ENCODE peak calls at places on chromosomes 5 and 9, in four cellular contexts. J is K562, E is uterus, L is GM12865. S is an unnamed sample.

GRCh38 chr9:114081441-114082016 is 3.4 kb upstream of the AMBP start:
- DNase-seq in L (no peak), E (no peak), J (no peak), S (no peak)

GRCh38 chr9:90827181-90827866 is 25.7 kb downstream of the SYK start:
- DNase-seq in L (peak; percentile 73), J (no peak), E (no peak), S (no peak)

GRCh38 chr5:78597858-78598415 is 50.6 kb downstream of the LHFPL2 start:
- DNase-seq in J (no peak), L (no peak), E (no peak), S (no peak)

GRCh38 chr5:139138109-139138508 is 60.1 kb downstream of the SIL1 start:
- DNase-seq in J (no peak), E (no peak), L (no peak), S (no peak)

GRCh38 chr9:87725900-87726709 is at the start of gene CTSL:
- DNase-seq in J (peak; percentile 87), E (peak; percentile 95), L (no peak), S (peak; percentile 86)

GRCh38 chr5:178460598-178461425 is 129.4 kb downstream of the COL23A1 start:
- DNase-seq in J (peak; percentile 85), E (peak; percentile 37), L (peak; percentile 44), S (peak; percentile 69)

GRCh38 chr5:170416526-170416925 is 27.4 kb upstream of the KCNMB1 start:
- DNase-seq in J (no peak), E (no peak), L (no peak), S (no peak)

GRCh38 chr5:136802382-136802781 is 437.0 kb upstream of the TRPC7 start:
- DNase-seq in J (no peak), L (no peak), E (no peak), S (no peak)

GRCh38 chr9:127423591-127423933 is 620 bp upstream of the ZNF79 start:
- DNase-seq in E (no peak), J (no peak), L (no peak), S (no peak)

GRCh38 chr9:488448-488847 is 273.8 kb downstream of the DOCK8 start:
- DNase-seq in J (no peak), L (no peak), E (no peak), S (no peak)

GRCh38 chr5:39356263-39356662 is 8.0 kb downstream of the C9 start:
- DNase-seq in J (no peak), E (no peak), L (no peak), S (no peak)

GRCh38 chr9:130192600-130192999 is 20.4 kb downstream of the NCS1 start:
- DNase-seq in L (no peak), E (no peak), J (no peak), S (no peak)

GRCh38 chr9:89189215-89189614 is 10.6 kb upstream of the SHC3 start:
- DNase-seq in L (no peak), J (no peak), E (no peak), S (no peak)

GRCh38 chr5:126544087-126544740 is 50.8 kb downstream of the ALDH7A1 start:
- DNase-seq in E (no peak), J (peak; percentile 74), L (peak; percentile 75), S (no peak)

GRCh38 chr9:33466565-33467495 is 6.9 kb downstream of the NOL6 start:
- DNase-seq in L (peak; percentile 61), E (peak; percentile 59), J (peak; percentile 56), S (peak; percentile 77)

GRCh38 chr5:93581738-93582414 is 857 bp upstream of the NR2F1-AS1 start:
- DNase-seq in J (no peak), L (no peak), E (peak; percentile 67), S (no peak)

GRCh38 chr9:13651969-13652663 is 372.6 kb upstream of the MPDZ start:
- DNase-seq in L (no peak), E (no peak), J (no peak), S (no peak)

GRCh38 chr9:36970007-36970888 is 63.8 kb downstream of the PAX5 start:
- DNase-seq in E (no peak), J (no peak), L (no peak), S (no peak)

GRCh38 chr9:110765926-110766325 is 97.3 kb downstream of the MUSK start:
- DNase-seq in J (no peak), E (no peak), L (no peak), S (no peak)

GRCh38 chr9:13805566-13805965 is 508.4 kb downstream of the NFIB start:
- DNase-seq in J (no peak), L (no peak), E (no peak), S (no peak)

GRCh38 chr5:145797336-145797735 is 37.8 kb downstream of the PRELID2 start:
- DNase-seq in E (no peak), J (no peak), L (no peak), S (no peak)

GRCh38 chr5:35990941-35991592 is at the start of gene UGT3A1:
- DNase-seq in J (no peak), E (no peak), L (no peak), S (no peak)

GRCh38 chr5:83856898-83857297 is 136.2 kb upstream of the HAPLN1 start:
- DNase-seq in L (no peak), E (no peak), J (no peak), S (no peak)

GRCh38 chr5:127887282-127887681 is 184.1 kb downstream of the CCDC192 start:
- DNase-seq in J (no peak), E (no peak), L (no peak), S (no peak)

GRCh38 chr9:21611896-21612295 is 129.8 kb upstream of the IFNE start:
- DNase-seq in E (no peak), L (no peak), J (no peak), S (no peak)

GRCh38 chr9:18887546-18887945 is 145.5 kb downstream of the SAXO1 start:
- DNase-seq in E (no peak), L (no peak), J (no peak), S (no peak)

GRCh38 chr5:152907488-152908245 is 502.6 kb upstream of the NMUR2 start:
- DNase-seq in E (no peak), L (no peak), J (no peak), S (no peak)

GRCh38 chr5:152905286-152905685 is 500.2 kb upstream of the NMUR2 start:
- DNase-seq in E (no peak), J (no peak), L (no peak), S (no peak)

GRCh38 chr5:152901754-152902153 is 496.7 kb upstream of the NMUR2 start:
- DNase-seq in E (no peak), L (no peak), J (no peak), S (no peak)
- TF ChIP-seq CTCF in E (no peak), L (no peak), J (no peak), S (no peak)

GRCh38 chr5:91925249-91925648 is 542.1 kb upstream of the ARRDC3 start:
- DNase-seq in L (no peak), J (no peak), E (no peak), S (no peak)

GRCh38 chr5:91929522-91929817 is 546.4 kb upstream of the ARRDC3 start:
- DNase-seq in E (no peak), J (no peak), L (no peak), S (no peak)

GRCh38 chr5:91927439-91927838 is 544.3 kb upstream of the ARRDC3 start:
- DNase-seq in J (no peak), L (no peak), E (no peak), S (no peak)

GRCh38 chr5:91928751-91929521 is 545.8 kb upstream of the ARRDC3 start:
- DNase-seq in J (no peak), L (no peak), E (no peak), S (no peak)
- TF ChIP-seq CTCF in J (no peak), L (no peak), E (no peak), S (no peak)

GRCh38 chr9:93112864-93113389 is 16.9 kb downstream of the CARD19 start:
- DNase-seq in J (no peak), L (no peak), E (peak; percentile 15), S (peak; percentile 20)

GRCh38 chr9:93111371-93112115 is 15.5 kb downstream of the CARD19 start:
- DNase-seq in J (no peak), L (no peak), E (peak; percentile 12), S (peak; percentile 21)

GRCh38 chr9:93111001-93111370 is 15.0 kb downstream of the CARD19 start:
- DNase-seq in E (peak; percentile 8), L (no peak), J (no peak), S (peak; percentile 16)

GRCh38 chr9:93110400-93110855 is 14.4 kb downstream of the CARD19 start:
- DNase-seq in J (no peak), E (peak; percentile 14), L (no peak), S (peak; percentile 14)

DNA sequence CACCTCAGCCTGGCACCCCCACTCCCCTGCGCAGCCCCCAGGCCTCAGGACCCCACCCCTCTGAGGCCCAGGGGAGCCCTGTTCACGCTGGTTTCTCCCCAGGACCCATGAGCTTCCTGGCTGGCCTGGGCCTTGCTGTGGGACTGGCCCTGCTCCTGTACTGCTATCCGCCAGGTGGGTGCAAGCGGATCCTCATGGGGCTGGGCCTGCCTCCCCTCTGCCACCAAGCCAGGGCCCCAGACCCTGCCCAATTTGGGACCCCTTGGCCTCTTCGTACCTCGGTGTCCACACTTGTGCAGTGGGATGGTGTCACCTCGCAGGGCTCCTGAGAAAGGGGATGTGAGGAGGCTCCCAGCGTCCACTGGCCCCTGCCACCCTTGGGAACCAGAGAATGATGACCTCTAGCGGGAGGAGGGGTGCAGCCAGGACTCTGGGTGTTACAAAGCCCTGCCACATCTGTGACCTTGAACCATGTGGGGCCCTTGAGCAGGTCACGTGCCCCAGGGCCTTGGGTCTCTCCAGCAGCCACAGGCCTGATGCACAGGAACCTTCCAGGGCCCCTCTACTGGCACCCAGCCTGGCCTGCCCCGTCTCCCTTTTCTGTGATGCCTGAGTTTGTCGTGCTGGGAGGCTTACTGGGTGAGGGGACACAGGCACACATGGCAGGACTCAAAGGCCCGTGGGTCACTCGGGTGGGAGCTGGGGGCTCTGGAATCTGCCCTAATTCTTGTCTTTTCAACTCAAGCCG is 16.3 kb downstream of the CARD19 start:
- DNase-seq in E (peak; percentile 18), J (no peak), L (no peak), S (peak; percentile 22)
- TF ChIP-seq CTCF in E (no peak), J (no peak), L (no peak), S (no peak)

DNA sequence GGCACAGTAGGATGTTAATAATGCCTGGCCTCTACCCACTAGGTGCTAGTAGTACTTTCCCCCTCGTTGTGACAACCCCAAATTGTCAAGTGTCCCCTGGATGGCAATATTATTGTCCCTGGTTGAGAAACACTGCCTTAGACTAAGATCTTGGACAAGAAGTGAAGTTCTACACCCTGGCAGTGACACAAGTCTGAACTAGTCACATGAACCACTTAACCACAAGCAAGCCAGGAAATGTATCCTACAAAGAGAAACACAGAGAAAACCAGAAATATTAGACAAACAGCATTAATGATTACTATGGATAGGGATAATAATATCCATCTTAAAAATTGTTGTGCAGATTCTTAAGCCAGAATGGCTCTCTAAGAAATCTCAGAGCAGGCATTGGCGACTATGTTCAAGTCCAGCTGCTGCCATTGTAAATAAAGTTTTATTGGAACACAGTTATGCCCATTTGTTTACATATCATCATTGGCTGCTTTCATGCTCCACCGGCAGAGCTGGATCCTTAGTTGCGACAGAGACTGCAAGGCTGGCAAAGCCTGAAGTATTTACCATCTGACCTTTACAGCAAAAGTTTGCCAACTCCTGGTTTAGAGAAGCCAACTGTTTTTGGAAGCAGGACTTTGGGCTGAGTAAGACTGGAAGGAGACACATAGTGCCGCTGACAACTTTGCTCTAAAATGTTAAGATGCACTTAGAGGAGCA is 80.8 kb downstream of the NTRK2 start:
- DNase-seq in J (no peak), L (peak; percentile 44), E (no peak), S (no peak)
- TF ChIP-seq CTCF in J (no peak), L (no peak), E (no peak), S (no peak)

S was measured in omental fat pad.